ENCODE peak calls at places on chromosome 2, in five cellular contexts. S, K, M, L and A are unnamed samples.

GRCh38 chr2:43114210-43114609 is 112.2 kb downstream of the ZFP36L2 start:
- DNase-seq in S (no peak), K (no peak), M (no peak), L (no peak), A (peak)

GRCh38 chr2:165833156-165833555 is 39.1 kb upstream of the GALNT3 start:
- DNase-seq in S (no peak), K (no peak), M (no peak), L (no peak), A (no peak)

GRCh38 chr2:207423886-207424285 is 105.9 kb upstream of the CREB1 start:
- DNase-seq in S (no peak), K (no peak), M (peak), L (no peak), A (no peak)

GRCh38 chr2:210003394-210003793 is 956 bp downstream of the RPE start:
- DNase-seq in S (no peak), K (no peak), M (no peak), L (no peak), A (no peak)

GRCh38 chr2:200353873-200354272 is 47.4 kb downstream of the SPATS2L start:
- DNase-seq in S (no peak), K (no peak), M (no peak), L (no peak), A (no peak)

GRCh38 chr2:192016265-192016664 is 169.4 kb upstream of the CAVIN2 start:
- DNase-seq in S (no peak), K (no peak), M (no peak), L (no peak), A (no peak)

GRCh38 chr2:241082338-241083090 is 19.6 kb downstream of the MTERF4 start:
- DNase-seq in S (no peak), K (no peak), M (no peak), L (no peak), A (no peak)

GRCh38 chr2:65390134-65390533 is 42.3 kb downstream of the SPRED2 start:
- DNase-seq in S (no peak), K (no peak), M (peak), L (no peak), A (no peak)

GRCh38 chr2:147646999-147647588 is 197.7 kb upstream of the ACVR2A start:
- DNase-seq in S (no peak), K (no peak), M (no peak), L (peak), A (no peak)

GRCh38 chr2:11074246-11074820 is 80.9 kb upstream of the SLC66A3 start:
- DNase-seq in S (no peak), K (no peak), M (no peak), L (no peak), A (no peak)

GRCh38 chr2:67318014-67318413 is 79.1 kb upstream of the ETAA1 start:
- DNase-seq in S (no peak), K (no peak), M (no peak), L (no peak), A (no peak)

GRCh38 chr2:67323209-67323991 is 73.7 kb upstream of the ETAA1 start:
- DNase-seq in S (no peak), K (no peak), M (no peak), L (no peak), A (no peak)

GRCh38 chr2:67318966-67319590 is 78.1 kb upstream of the ETAA1 start:
- DNase-seq in S (no peak), K (no peak), M (no peak), L (no peak), A (no peak)

GRCh38 chr2:67322361-67323001 is 74.7 kb upstream of the ETAA1 start:
- DNase-seq in S (peak), K (no peak), M (no peak), L (no peak), A (peak)
- TF ChIP-seq MAX in S (peak), K (no peak), M (no peak), L (peak), A (no peak)

GRCh38 chr2:160354677-160355076 is 138.9 kb downstream of the RBMS1 start:
- DNase-seq in S (no peak), K (no peak), M (no peak), L (no peak), A (no peak)
- TF ChIP-seq POLR2AphosphoS5 in S (no peak), K (no peak), M (no peak), L (no peak), A (no peak)

GRCh38 chr2:27489498-27490397 is at the start of gene IFT172:
- DNase-seq in S (peak), K (peak), M (peak), L (peak), A (peak)
- TF ChIP-seq POLR2A in S (peak), K (peak), M (peak), L (peak), A (peak)

GRCh38 chr2:128562471-128563347 is 244.0 kb upstream of the HS6ST1 start:
- DNase-seq in S (no peak), K (no peak), M (no peak), L (no peak), A (no peak)
- TF ChIP-seq MAX in S (no peak), K (no peak), M (no peak), L (no peak), A (no peak)

DNA sequence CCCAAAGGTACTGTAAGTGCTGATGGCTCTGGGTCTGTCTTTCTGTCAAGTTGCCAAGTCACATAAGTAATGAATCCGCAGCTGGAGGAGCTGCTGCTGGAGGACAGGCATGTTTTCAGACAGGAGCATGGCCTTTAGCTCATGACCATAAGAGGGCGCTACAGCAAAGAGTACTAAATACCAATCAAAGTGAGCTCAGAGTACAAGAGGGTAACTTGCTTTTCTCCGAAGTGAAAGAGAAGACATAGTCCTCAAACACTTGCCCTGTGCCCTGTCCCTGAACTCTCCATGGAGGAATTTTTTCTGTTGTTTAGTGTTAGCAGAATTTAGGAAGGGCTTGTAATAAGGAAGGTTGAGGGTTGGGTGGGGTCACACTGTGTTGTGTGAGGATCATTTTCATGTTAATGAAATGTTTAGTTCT is 58.0 kb upstream of the EML6 start:
- DNase-seq in S (peak), K (peak), M (no peak), L (no peak), A (peak)
- TF ChIP-seq POLR2AphosphoS5 in S (no peak), K (no peak), M (peak), L (no peak), A (no peak)

GRCh38 chr2:33136056-33136455 is 189.3 kb downstream of the LTBP1 start:
- DNase-seq in S (no peak), K (no peak), M (no peak), L (no peak), A (peak)

GRCh38 chr2:33134764-33135560 is 188.2 kb downstream of the LTBP1 start:
- DNase-seq in S (no peak), K (peak), M (no peak), L (no peak), A (peak)

GRCh38 chr2:33133436-33133835 is 186.7 kb downstream of the LTBP1 start:
- DNase-seq in S (no peak), K (no peak), M (no peak), L (no peak), A (peak)

GRCh38 chr2:33135645-33136044 is 188.9 kb downstream of the LTBP1 start:
- DNase-seq in S (no peak), K (no peak), M (no peak), L (no peak), A (no peak)

GRCh38 chr2:33134086-33134763 is 187.5 kb downstream of the LTBP1 start:
- DNase-seq in S (peak), K (no peak), M (no peak), L (no peak), A (peak)
- TF ChIP-seq POLR2A in S (no peak), K (no peak), M (no peak), L (no peak), A (no peak)

GRCh38 chr2:96702098-96702785 is 37.6 kb downstream of the LMAN2L start:
- DNase-seq in S (no peak), K (no peak), M (no peak), L (no peak), A (no peak)
- TF ChIP-seq MAX in S (no peak), K (no peak), M (no peak), L (no peak), A (no peak)

GRCh38 chr2:211408485-211408884 is 852.1 kb downstream of the CPS1 start:
- DNase-seq in S (no peak), K (no peak), M (no peak), L (no peak), A (peak)
- TF ChIP-seq POLR2AphosphoS5 in S (no peak), K (no peak), M (no peak), L (no peak), A (no peak)

GRCh38 chr2:61538920-61539559 is 884 bp upstream of the XPO1 start:
- DNase-seq in S (peak), K (no peak), M (peak), L (no peak), A (peak)
- TF ChIP-seq POLR2A in S (no peak), K (peak), M (no peak), L (no peak), A (no peak)